ENCODE peak calls at places on chromosome 12, in eight cellular contexts. One of them, this sample, is unnamed.

GRCh38 chr12:20305470-20305869 is 62.9 kb upstream of the PDE3A start:
- DNase-seq in SK-N-SH: no peak
- DNase-seq in heart right ventricle: no peak
- DNase-seq in IMR-90: peak
- DNase-seq in foreskin fibroblast: no peak
- DNase-seq in A549: no peak
- DNase-seq in astrocyte of the cerebellum: no peak
- DNase-seq in Peyer's patch: no peak
- DNase-seq in this sample: no peak

GRCh38 chr12:51546102-51546501 is 44.9 kb upstream of the SCN8A start:
- DNase-seq in astrocyte of the cerebellum: no peak
- DNase-seq in SK-N-SH: no peak
- DNase-seq in heart right ventricle: no peak
- DNase-seq in foreskin fibroblast: no peak
- DNase-seq in A549: no peak
- DNase-seq in IMR-90: no peak
- DNase-seq in Peyer's patch: no peak
- DNase-seq in this sample: no peak

GRCh38 chr12:6792522-6793201 is 3.3 kb downstream of the CD4 start:
- DNase-seq in A549: no peak
- DNase-seq in Peyer's patch: no peak
- DNase-seq in astrocyte of the cerebellum: no peak
- DNase-seq in SK-N-SH: no peak
- DNase-seq in heart right ventricle: peak
- DNase-seq in IMR-90: peak
- DNase-seq in foreskin fibroblast: peak
- DNase-seq in this sample: no peak

GRCh38 chr12:43776498-43776897 is 17.7 kb downstream of the IRAK4 start:
- DNase-seq in heart right ventricle: no peak
- DNase-seq in Peyer's patch: no peak
- DNase-seq in astrocyte of the cerebellum: no peak
- DNase-seq in A549: peak
- DNase-seq in foreskin fibroblast: peak
- DNase-seq in IMR-90: peak
- DNase-seq in SK-N-SH: peak
- DNase-seq in this sample: no peak

GRCh38 chr12:110067531-110067930 is 19.2 kb upstream of the C12orf76 start:
- DNase-seq in SK-N-SH: no peak
- DNase-seq in IMR-90: no peak
- DNase-seq in Peyer's patch: no peak
- DNase-seq in astrocyte of the cerebellum: no peak
- DNase-seq in heart right ventricle: no peak
- DNase-seq in A549: no peak
- DNase-seq in foreskin fibroblast: no peak
- DNase-seq in this sample: no peak

GRCh38 chr12:89345830-89346740 is 6.2 kb downstream of the DUSP6 start:
- DNase-seq in astrocyte of the cerebellum: no peak
- DNase-seq in SK-N-SH: peak
- DNase-seq in IMR-90: peak
- DNase-seq in heart right ventricle: peak
- DNase-seq in A549: no peak
- DNase-seq in foreskin fibroblast: peak
- DNase-seq in Peyer's patch: peak
- DNase-seq in this sample: peak

GRCh38 chr12:104303538-104304151 is at the start of gene EID3:
- DNase-seq in Peyer's patch: peak
- DNase-seq in A549: peak
- DNase-seq in IMR-90: peak
- DNase-seq in SK-N-SH: peak
- DNase-seq in astrocyte of the cerebellum: no peak
- DNase-seq in foreskin fibroblast: peak
- DNase-seq in heart right ventricle: peak
- DNase-seq in this sample: no peak

GRCh38 chr12:41962171-41962572 is 182.5 kb downstream of the GXYLT1 start:
- DNase-seq in A549: no peak
- DNase-seq in astrocyte of the cerebellum: peak
- DNase-seq in IMR-90: no peak
- DNase-seq in Peyer's patch: no peak
- DNase-seq in SK-N-SH: no peak
- DNase-seq in foreskin fibroblast: no peak
- DNase-seq in heart right ventricle: no peak
- DNase-seq in this sample: no peak

GRCh38 chr12:114662512-114663177 is 21.3 kb downstream of the TBX3 start:
- DNase-seq in foreskin fibroblast: peak
- DNase-seq in Peyer's patch: peak
- DNase-seq in heart right ventricle: peak
- DNase-seq in IMR-90: peak
- DNase-seq in A549: peak
- DNase-seq in astrocyte of the cerebellum: peak
- DNase-seq in SK-N-SH: peak
- DNase-seq in this sample: no peak

GRCh38 chr12:41476499-41476898 is 288.4 kb downstream of the PDZRN4 start:
- DNase-seq in IMR-90: no peak
- DNase-seq in foreskin fibroblast: no peak
- DNase-seq in heart right ventricle: no peak
- DNase-seq in SK-N-SH: no peak
- DNase-seq in astrocyte of the cerebellum: no peak
- DNase-seq in Peyer's patch: no peak
- DNase-seq in A549: no peak
- DNase-seq in this sample: no peak

GRCh38 chr12:1222858-1223644 is 232.0 kb downstream of the ERC1 start:
- DNase-seq in heart right ventricle: no peak
- DNase-seq in SK-N-SH: no peak
- DNase-seq in A549: no peak
- DNase-seq in astrocyte of the cerebellum: no peak
- DNase-seq in foreskin fibroblast: no peak
- DNase-seq in IMR-90: no peak
- DNase-seq in Peyer's patch: no peak
- DNase-seq in this sample: no peak

GRCh38 chr12:48881652-48882324 is 16.1 kb upstream of the RND1 start:
- DNase-seq in foreskin fibroblast: no peak
- DNase-seq in IMR-90: no peak
- DNase-seq in A549: no peak
- DNase-seq in heart right ventricle: no peak
- DNase-seq in Peyer's patch: no peak
- DNase-seq in SK-N-SH: no peak
- DNase-seq in astrocyte of the cerebellum: no peak
- DNase-seq in this sample: no peak

GRCh38 chr12:84601483-84601882 is 311.1 kb downstream of the SLC6A15 start:
- DNase-seq in A549: no peak
- DNase-seq in SK-N-SH: no peak
- DNase-seq in astrocyte of the cerebellum: no peak
- DNase-seq in heart right ventricle: no peak
- DNase-seq in IMR-90: no peak
- DNase-seq in Peyer's patch: no peak
- DNase-seq in foreskin fibroblast: no peak
- DNase-seq in this sample: no peak

GRCh38 chr12:84596276-84596675 is 316.3 kb downstream of the SLC6A15 start:
- DNase-seq in astrocyte of the cerebellum: no peak
- DNase-seq in Peyer's patch: no peak
- DNase-seq in IMR-90: no peak
- DNase-seq in foreskin fibroblast: no peak
- DNase-seq in SK-N-SH: no peak
- DNase-seq in heart right ventricle: no peak
- DNase-seq in A549: no peak
- DNase-seq in this sample: no peak

GRCh38 chr12:84594157-84594556 is 318.4 kb downstream of the SLC6A15 start:
- DNase-seq in heart right ventricle: no peak
- DNase-seq in A549: no peak
- DNase-seq in astrocyte of the cerebellum: no peak
- DNase-seq in Peyer's patch: no peak
- DNase-seq in SK-N-SH: no peak
- DNase-seq in IMR-90: no peak
- DNase-seq in foreskin fibroblast: no peak
- DNase-seq in this sample: no peak

GRCh38 chr12:84604541-84604940 is 308.1 kb downstream of the SLC6A15 start:
- DNase-seq in foreskin fibroblast: peak
- DNase-seq in Peyer's patch: no peak
- DNase-seq in astrocyte of the cerebellum: no peak
- DNase-seq in IMR-90: no peak
- DNase-seq in SK-N-SH: no peak
- DNase-seq in A549: no peak
- DNase-seq in heart right ventricle: no peak
- DNase-seq in this sample: no peak

GRCh38 chr12:84599539-84599938 is 313.1 kb downstream of the SLC6A15 start:
- DNase-seq in SK-N-SH: no peak
- DNase-seq in foreskin fibroblast: peak
- DNase-seq in A549: no peak
- DNase-seq in astrocyte of the cerebellum: peak
- DNase-seq in Peyer's patch: no peak
- DNase-seq in heart right ventricle: no peak
- DNase-seq in IMR-90: no peak
- DNase-seq in this sample: peak
- H3K4me3 ChIP-seq in SK-N-SH: no peak
- H3K4me3 ChIP-seq in foreskin fibroblast: no peak
- H3K4me3 ChIP-seq in A549: no peak
- H3K4me3 ChIP-seq in astrocyte of the cerebellum: no peak
- H3K4me3 ChIP-seq in Peyer's patch: no peak
- H3K4me3 ChIP-seq in heart right ventricle: no peak
- H3K4me3 ChIP-seq in IMR-90: no peak
- H3K4me3 ChIP-seq in this sample: no peak

GRCh38 chr12:52925717-52926595 is 21.1 kb upstream of the KRT8 start:
- DNase-seq in astrocyte of the cerebellum: no peak
- DNase-seq in Peyer's patch: no peak
- DNase-seq in foreskin fibroblast: no peak
- DNase-seq in heart right ventricle: no peak
- DNase-seq in IMR-90: no peak
- DNase-seq in A549: no peak
- DNase-seq in SK-N-SH: no peak
- DNase-seq in this sample: no peak
- TF ChIP-seq CTCF in astrocyte of the cerebellum: no peak
- TF ChIP-seq CTCF in Peyer's patch: no peak
- TF ChIP-seq CTCF in foreskin fibroblast: no peak
- TF ChIP-seq CTCF in heart right ventricle: no peak
- TF ChIP-seq CTCF in IMR-90: no peak
- TF ChIP-seq CTCF in A549: no peak
- TF ChIP-seq CTCF in SK-N-SH: no peak
- TF ChIP-seq CTCF in this sample: no peak

GRCh38 chr12:133107121-133107520 is 23.0 kb downstream of the ZNF891 start:
- DNase-seq in IMR-90: no peak
- DNase-seq in SK-N-SH: no peak
- DNase-seq in foreskin fibroblast: no peak
- DNase-seq in astrocyte of the cerebellum: no peak
- DNase-seq in heart right ventricle: no peak
- DNase-seq in A549: no peak
- DNase-seq in Peyer's patch: no peak
- DNase-seq in this sample: no peak
- H3K4me3 ChIP-seq in IMR-90: no peak
- H3K4me3 ChIP-seq in SK-N-SH: no peak
- H3K4me3 ChIP-seq in foreskin fibroblast: no peak
- H3K4me3 ChIP-seq in astrocyte of the cerebellum: no peak
- H3K4me3 ChIP-seq in heart right ventricle: no peak
- H3K4me3 ChIP-seq in A549: no peak
- H3K4me3 ChIP-seq in Peyer's patch: no peak
- H3K4me3 ChIP-seq in this sample: no peak

DNA sequence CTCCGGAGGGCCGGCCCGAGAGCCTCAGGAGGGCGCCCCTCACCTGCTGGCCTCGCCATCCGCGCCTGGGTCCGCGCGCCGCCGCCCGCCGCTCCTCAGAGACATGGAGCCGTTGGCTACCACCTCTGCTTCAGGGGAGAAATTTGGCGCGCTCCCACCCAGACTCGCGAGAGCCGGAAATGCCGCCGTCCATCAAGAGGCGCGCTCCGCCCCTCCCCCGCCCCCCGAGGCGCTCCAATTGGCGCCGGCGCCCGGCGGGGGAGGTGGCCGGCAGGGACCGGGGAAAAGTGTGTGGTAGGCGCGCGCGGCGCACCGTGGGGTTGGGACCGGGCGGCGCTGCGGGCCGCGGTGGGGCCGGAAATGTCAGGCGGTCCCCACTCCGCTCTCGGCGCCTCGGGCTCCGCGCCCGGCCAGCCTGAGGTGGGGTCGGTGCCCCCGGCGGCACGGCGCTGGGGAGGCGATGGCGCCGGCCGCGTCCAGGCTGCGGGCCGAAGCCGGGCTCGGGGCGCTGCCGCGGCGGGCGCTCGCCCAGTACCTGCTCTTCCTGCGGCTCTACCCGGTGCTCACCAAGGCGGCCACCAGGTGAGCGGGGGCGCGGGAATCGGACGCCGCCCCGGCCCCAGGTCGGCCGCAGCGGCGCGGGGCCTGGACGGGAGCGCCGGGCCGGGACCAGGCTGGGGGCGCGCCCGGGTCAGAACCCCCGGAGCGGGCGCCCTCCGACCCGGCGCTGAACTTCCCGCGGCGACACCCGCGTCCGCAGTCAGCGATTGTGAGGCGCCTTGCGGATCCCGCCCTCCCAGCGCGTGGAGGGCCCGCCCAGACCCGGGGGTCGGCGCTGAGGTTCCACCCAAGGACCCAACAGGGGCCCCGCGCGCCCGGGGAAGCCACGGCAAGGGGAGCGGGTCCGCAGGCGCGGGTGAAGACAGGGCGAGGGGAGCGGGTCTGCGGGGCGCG is at the start of the genes POLE and PXMP2:
- DNase-seq in foreskin fibroblast: peak
- DNase-seq in heart right ventricle: peak
- DNase-seq in A549: peak
- DNase-seq in SK-N-SH: peak
- DNase-seq in Peyer's patch: peak
- DNase-seq in IMR-90: peak
- DNase-seq in astrocyte of the cerebellum: peak
- DNase-seq in this sample: peak
- TF ChIP-seq CTCF in foreskin fibroblast: no peak
- TF ChIP-seq CTCF in heart right ventricle: no peak
- TF ChIP-seq CTCF in A549: no peak
- TF ChIP-seq CTCF in SK-N-SH: no peak
- TF ChIP-seq CTCF in Peyer's patch: peak
- TF ChIP-seq CTCF in IMR-90: no peak
- TF ChIP-seq CTCF in astrocyte of the cerebellum: no peak
- TF ChIP-seq CTCF in this sample: no peak

GRCh38 chr12:106750524-106750923 is 24.0 kb upstream of the RIC8B start:
- DNase-seq in IMR-90: no peak
- DNase-seq in astrocyte of the cerebellum: no peak
- DNase-seq in heart right ventricle: no peak
- DNase-seq in SK-N-SH: no peak
- DNase-seq in Peyer's patch: no peak
- DNase-seq in foreskin fibroblast: no peak
- DNase-seq in A549: no peak
- DNase-seq in this sample: no peak

GRCh38 chr12:106757623-106758348 is 16.7 kb upstream of the RIC8B start:
- DNase-seq in foreskin fibroblast: no peak
- DNase-seq in A549: no peak
- DNase-seq in astrocyte of the cerebellum: no peak
- DNase-seq in Peyer's patch: no peak
- DNase-seq in IMR-90: no peak
- DNase-seq in heart right ventricle: no peak
- DNase-seq in SK-N-SH: no peak
- DNase-seq in this sample: no peak

GRCh38 chr12:106754331-106754730 is 20.2 kb upstream of the RIC8B start:
- DNase-seq in IMR-90: no peak
- DNase-seq in SK-N-SH: no peak
- DNase-seq in A549: no peak
- DNase-seq in Peyer's patch: no peak
- DNase-seq in heart right ventricle: no peak
- DNase-seq in foreskin fibroblast: no peak
- DNase-seq in astrocyte of the cerebellum: no peak
- DNase-seq in this sample: no peak

GRCh38 chr12:106758349-106758951 is 16.0 kb upstream of the RIC8B start:
- DNase-seq in A549: no peak
- DNase-seq in foreskin fibroblast: no peak
- DNase-seq in Peyer's patch: no peak
- DNase-seq in IMR-90: no peak
- DNase-seq in astrocyte of the cerebellum: no peak
- DNase-seq in heart right ventricle: no peak
- DNase-seq in SK-N-SH: no peak
- DNase-seq in this sample: no peak

GRCh38 chr12:106753526-106753925 is 21.0 kb upstream of the RIC8B start:
- DNase-seq in astrocyte of the cerebellum: no peak
- DNase-seq in A549: no peak
- DNase-seq in heart right ventricle: no peak
- DNase-seq in Peyer's patch: peak
- DNase-seq in foreskin fibroblast: no peak
- DNase-seq in IMR-90: no peak
- DNase-seq in SK-N-SH: no peak
- DNase-seq in this sample: no peak
- H3K4me3 ChIP-seq in astrocyte of the cerebellum: no peak
- H3K4me3 ChIP-seq in A549: no peak
- H3K4me3 ChIP-seq in heart right ventricle: no peak
- H3K4me3 ChIP-seq in Peyer's patch: no peak
- H3K4me3 ChIP-seq in foreskin fibroblast: no peak
- H3K4me3 ChIP-seq in IMR-90: no peak
- H3K4me3 ChIP-seq in SK-N-SH: no peak
- H3K4me3 ChIP-seq in this sample: no peak